ENCODE peak calls at places on chromosomes 4 and X, in eight cellular contexts. One of them, this sample, is unnamed.

GRCh38 chr4:179871726-179872125 is 2371.5 kb upstream of the TENM3 start:
- DNase-seq in NCI-H345: no peak
- DNase-seq in stimulated activated CD4-positive, alpha-beta T cell treated with anti-CD3 and anti-CD28 coated beads, Interleukin-1b, Interleukin-23, amount 100 ng/mL, for 1 hour: no peak
- DNase-seq in CD4-positive, alpha-beta memory T cell: no peak
- DNase-seq in neuronal stem cell: no peak
- DNase-seq in stimulated activated naive CD4-positive, alpha-beta T cell: no peak
- DNase-seq in body of pancreas: no peak
- DNase-seq in foreskin fibroblast: no peak
- DNase-seq in this sample: no peak

GRCh38 chrX:154372612-154373022 is 1.8 kb downstream of the FLNA start:
- DNase-seq in NCI-H345: no peak
- DNase-seq in stimulated activated CD4-positive, alpha-beta T cell treated with anti-CD3 and anti-CD28 coated beads, Interleukin-1b, Interleukin-23, amount 100 ng/mL, for 1 hour: no peak
- DNase-seq in CD4-positive, alpha-beta memory T cell: peak; percentile 49
- DNase-seq in neuronal stem cell: no peak
- DNase-seq in stimulated activated naive CD4-positive, alpha-beta T cell: no peak
- DNase-seq in body of pancreas: peak; percentile 41
- DNase-seq in foreskin fibroblast: no peak
- DNase-seq in this sample: no peak

GRCh38 chrX:134369576-134369975 is 90.4 kb upstream of the HPRT1 start:
- DNase-seq in NCI-H345: no peak
- DNase-seq in stimulated activated CD4-positive, alpha-beta T cell treated with anti-CD3 and anti-CD28 coated beads, Interleukin-1b, Interleukin-23, amount 100 ng/mL, for 1 hour: no peak
- DNase-seq in CD4-positive, alpha-beta memory T cell: no peak
- DNase-seq in neuronal stem cell: no peak
- DNase-seq in stimulated activated naive CD4-positive, alpha-beta T cell: no peak
- DNase-seq in body of pancreas: no peak
- DNase-seq in foreskin fibroblast: no peak
- DNase-seq in this sample: no peak

GRCh38 chr4:155900402-155900801 is 3.1 kb upstream of the TDO2 start:
- DNase-seq in NCI-H345: no peak
- DNase-seq in stimulated activated CD4-positive, alpha-beta T cell treated with anti-CD3 and anti-CD28 coated beads, Interleukin-1b, Interleukin-23, amount 100 ng/mL, for 1 hour: no peak
- DNase-seq in CD4-positive, alpha-beta memory T cell: no peak
- DNase-seq in neuronal stem cell: no peak
- DNase-seq in stimulated activated naive CD4-positive, alpha-beta T cell: no peak
- DNase-seq in body of pancreas: no peak
- DNase-seq in foreskin fibroblast: peak; percentile 51
- DNase-seq in this sample: no peak

GRCh38 chr4:71201817-71202576 is 136.8 kb upstream of the SLC4A4 start:
- DNase-seq in NCI-H345: no peak
- DNase-seq in stimulated activated CD4-positive, alpha-beta T cell treated with anti-CD3 and anti-CD28 coated beads, Interleukin-1b, Interleukin-23, amount 100 ng/mL, for 1 hour: no peak
- DNase-seq in CD4-positive, alpha-beta memory T cell: no peak
- DNase-seq in neuronal stem cell: no peak
- DNase-seq in stimulated activated naive CD4-positive, alpha-beta T cell: no peak
- DNase-seq in body of pancreas: no peak
- DNase-seq in foreskin fibroblast: no peak
- DNase-seq in this sample: no peak

GRCh38 chr4:15043226-15043625 is 40.9 kb downstream of the CPEB2 start:
- DNase-seq in NCI-H345: no peak
- DNase-seq in stimulated activated CD4-positive, alpha-beta T cell treated with anti-CD3 and anti-CD28 coated beads, Interleukin-1b, Interleukin-23, amount 100 ng/mL, for 1 hour: no peak
- DNase-seq in CD4-positive, alpha-beta memory T cell: no peak
- DNase-seq in neuronal stem cell: no peak
- DNase-seq in stimulated activated naive CD4-positive, alpha-beta T cell: no peak
- DNase-seq in body of pancreas: no peak
- DNase-seq in foreskin fibroblast: no peak
- DNase-seq in this sample: no peak

GRCh38 chr4:58761563-58761962 is 1651.4 kb upstream of the IGFBP7 start:
- DNase-seq in NCI-H345: no peak
- DNase-seq in stimulated activated CD4-positive, alpha-beta T cell treated with anti-CD3 and anti-CD28 coated beads, Interleukin-1b, Interleukin-23, amount 100 ng/mL, for 1 hour: no peak
- DNase-seq in CD4-positive, alpha-beta memory T cell: no peak
- DNase-seq in neuronal stem cell: no peak
- DNase-seq in stimulated activated naive CD4-positive, alpha-beta T cell: no peak
- DNase-seq in body of pancreas: no peak
- DNase-seq in foreskin fibroblast: no peak
- DNase-seq in this sample: no peak

GRCh38 chr4:183503497-183504063 is 1.3 kb upstream of the ING2 start:
- DNase-seq in NCI-H345: peak; percentile 7
- DNase-seq in stimulated activated CD4-positive, alpha-beta T cell treated with anti-CD3 and anti-CD28 coated beads, Interleukin-1b, Interleukin-23, amount 100 ng/mL, for 1 hour: no peak
- DNase-seq in CD4-positive, alpha-beta memory T cell: peak; percentile 2
- DNase-seq in neuronal stem cell: no peak
- DNase-seq in stimulated activated naive CD4-positive, alpha-beta T cell: no peak
- DNase-seq in body of pancreas: no peak
- DNase-seq in foreskin fibroblast: no peak
- DNase-seq in this sample: no peak

GRCh38 chr4:10197952-10198351 is 81.4 kb upstream of the WDR1 start:
- DNase-seq in NCI-H345: no peak
- DNase-seq in stimulated activated CD4-positive, alpha-beta T cell treated with anti-CD3 and anti-CD28 coated beads, Interleukin-1b, Interleukin-23, amount 100 ng/mL, for 1 hour: no peak
- DNase-seq in CD4-positive, alpha-beta memory T cell: no peak
- DNase-seq in neuronal stem cell: no peak
- DNase-seq in stimulated activated naive CD4-positive, alpha-beta T cell: no peak
- DNase-seq in body of pancreas: no peak
- DNase-seq in foreskin fibroblast: no peak
- DNase-seq in this sample: no peak

GRCh38 chr4:24659241-24659961 is 75.0 kb upstream of the DHX15 start:
- DNase-seq in NCI-H345: peak; percentile 85
- DNase-seq in stimulated activated CD4-positive, alpha-beta T cell treated with anti-CD3 and anti-CD28 coated beads, Interleukin-1b, Interleukin-23, amount 100 ng/mL, for 1 hour: no peak
- DNase-seq in CD4-positive, alpha-beta memory T cell: no peak
- DNase-seq in neuronal stem cell: no peak
- DNase-seq in stimulated activated naive CD4-positive, alpha-beta T cell: no peak
- DNase-seq in body of pancreas: no peak
- DNase-seq in foreskin fibroblast: no peak
- DNase-seq in this sample: no peak

GRCh38 chr4:73213917-73214663 is 44.5 kb downstream of the ANKRD17 start:
- DNase-seq in NCI-H345: no peak
- DNase-seq in stimulated activated CD4-positive, alpha-beta T cell treated with anti-CD3 and anti-CD28 coated beads, Interleukin-1b, Interleukin-23, amount 100 ng/mL, for 1 hour: no peak
- DNase-seq in CD4-positive, alpha-beta memory T cell: no peak
- DNase-seq in neuronal stem cell: no peak
- DNase-seq in stimulated activated naive CD4-positive, alpha-beta T cell: no peak
- DNase-seq in body of pancreas: no peak
- DNase-seq in foreskin fibroblast: no peak
- DNase-seq in this sample: no peak

GRCh38 chrX:150202641-150203248 is 160.4 kb upstream of the MAMLD1 start:
- DNase-seq in NCI-H345: no peak
- DNase-seq in stimulated activated CD4-positive, alpha-beta T cell treated with anti-CD3 and anti-CD28 coated beads, Interleukin-1b, Interleukin-23, amount 100 ng/mL, for 1 hour: no peak
- DNase-seq in CD4-positive, alpha-beta memory T cell: no peak
- DNase-seq in neuronal stem cell: no peak
- DNase-seq in stimulated activated naive CD4-positive, alpha-beta T cell: no peak
- DNase-seq in body of pancreas: peak; percentile 43
- DNase-seq in foreskin fibroblast: peak; percentile 76
- DNase-seq in this sample: no peak

GRCh38 chr4:184756399-184756798 is 22.5 kb upstream of the CENPU start:
- DNase-seq in NCI-H345: no peak
- DNase-seq in stimulated activated CD4-positive, alpha-beta T cell treated with anti-CD3 and anti-CD28 coated beads, Interleukin-1b, Interleukin-23, amount 100 ng/mL, for 1 hour: no peak
- DNase-seq in CD4-positive, alpha-beta memory T cell: no peak
- DNase-seq in neuronal stem cell: no peak
- DNase-seq in stimulated activated naive CD4-positive, alpha-beta T cell: no peak
- DNase-seq in body of pancreas: peak; percentile 27
- DNase-seq in foreskin fibroblast: peak; percentile 53
- DNase-seq in this sample: no peak

GRCh38 chr4:124711469-124712416 is 789 bp downstream of the ANKRD50 start:
- DNase-seq in NCI-H345: peak; percentile 63
- DNase-seq in stimulated activated CD4-positive, alpha-beta T cell treated with anti-CD3 and anti-CD28 coated beads, Interleukin-1b, Interleukin-23, amount 100 ng/mL, for 1 hour: peak; percentile 0
- DNase-seq in CD4-positive, alpha-beta memory T cell: peak; percentile 4
- DNase-seq in neuronal stem cell: peak; percentile 20
- DNase-seq in stimulated activated naive CD4-positive, alpha-beta T cell: peak; percentile 9
- DNase-seq in body of pancreas: peak; percentile 46
- DNase-seq in foreskin fibroblast: peak; percentile 56
- DNase-seq in this sample: peak; percentile 36